ENCODE peak calls at places on chromosomes 11 and 22, in eight cellular contexts. D, K, H, C, E, V, U and A are unnamed samples.

GRCh38 chr11:91433284-91434010 is 791.2 kb upstream of the FAT3 start:
- DNase-seq in D (no peak), K (no peak), H (no peak), C (no peak), E (no peak), V (no peak), U (no peak), A (no peak)

GRCh38 chr11:131579932-131580387 is 209.5 kb downstream of the NTM start:
- DNase-seq in D (no peak), K (no peak), H (no peak), C (peak; percentile 93), E (no peak), V (peak; percentile 11), U (peak; percentile 24), A (no peak)

GRCh38 chr11:114280696-114281095 is 15.5 kb upstream of the NNMT start:
- DNase-seq in D (no peak), K (peak; percentile 67), H (peak; percentile 56), C (peak; percentile 96), E (peak; percentile 89), V (peak; percentile 92), U (peak; percentile 95), A (peak; percentile 58)

GRCh38 chr11:46252373-46252914 is 25.0 kb upstream of the CREB3L1 start:
- DNase-seq in D (no peak), K (no peak), H (no peak), C (no peak), E (no peak), V (peak; percentile 45), U (peak; percentile 74), A (no peak)

GRCh38 chr11:64971421-64972233 is at the start of gene MAJIN:
- DNase-seq in D (peak; percentile 66), K (peak; percentile 61), H (peak; percentile 55), C (peak; percentile 43), E (peak; percentile 95), V (peak; percentile 81), U (peak; percentile 89), A (peak; percentile 64)

GRCh38 chr11:43732225-43732624 is 51.7 kb downstream of the HSD17B12 start:
- DNase-seq in D (no peak), K (no peak), H (no peak), C (no peak), E (no peak), V (no peak), U (no peak), A (no peak)

GRCh38 chr22:45781941-45782340 is 110.3 kb downstream of the ATXN10 start:
- DNase-seq in D (peak; percentile 32), K (no peak), H (no peak), C (no peak), E (no peak), V (no peak), U (no peak), A (no peak)

GRCh38 chr11:116861539-116861938 is 24.1 kb upstream of the APOA1 start:
- DNase-seq in D (no peak), K (no peak), H (no peak), C (peak; percentile 58), E (no peak), V (peak; percentile 79), U (peak; percentile 57), A (no peak)

GRCh38 chr22:17706451-17706900 is 67.8 kb downstream of the BID start:
- DNase-seq in D (peak; percentile 84), K (peak; percentile 32), H (peak; percentile 68), C (peak; percentile 91), E (no peak), V (peak; percentile 94), U (peak; percentile 90), A (peak; percentile 69)

GRCh38 chr22:48104786-48105185 is 1342.3 kb downstream of the TBC1D22A start:
- DNase-seq in D (no peak), K (no peak), H (no peak), C (no peak), E (no peak), V (no peak), U (no peak), A (no peak)

GRCh38 chr11:134514354-134514951 is 102.4 kb upstream of the B3GAT1 start:
- DNase-seq in D (no peak), K (peak; percentile 3), H (no peak), C (no peak), E (peak; percentile 61), V (no peak), U (no peak), A (peak; percentile 54)

GRCh38 chr11:18230859-18231258 is 5.7 kb downstream of the SAA4 start:
- DNase-seq in D (no peak), K (no peak), H (no peak), C (no peak), E (no peak), V (no peak), U (no peak), A (no peak)

GRCh38 chr22:47018010-47018910 is 255.8 kb downstream of the TBC1D22A start:
- DNase-seq in D (no peak), K (no peak), H (no peak), C (no peak), E (no peak), V (no peak), U (no peak), A (peak; percentile 45)

GRCh38 chr11:117239295-117239694 is 6.8 kb downstream of the RNF214 start:
- DNase-seq in D (no peak), K (no peak), H (no peak), C (peak; percentile 93), E (no peak), V (peak; percentile 92), U (peak; percentile 91), A (no peak)

GRCh38 chr11:36264601-36265344 is 24.5 kb downstream of the COMMD9 start:
- DNase-seq in D (no peak), K (no peak), H (no peak), C (no peak), E (no peak), V (no peak), U (no peak), A (no peak)

DNA sequence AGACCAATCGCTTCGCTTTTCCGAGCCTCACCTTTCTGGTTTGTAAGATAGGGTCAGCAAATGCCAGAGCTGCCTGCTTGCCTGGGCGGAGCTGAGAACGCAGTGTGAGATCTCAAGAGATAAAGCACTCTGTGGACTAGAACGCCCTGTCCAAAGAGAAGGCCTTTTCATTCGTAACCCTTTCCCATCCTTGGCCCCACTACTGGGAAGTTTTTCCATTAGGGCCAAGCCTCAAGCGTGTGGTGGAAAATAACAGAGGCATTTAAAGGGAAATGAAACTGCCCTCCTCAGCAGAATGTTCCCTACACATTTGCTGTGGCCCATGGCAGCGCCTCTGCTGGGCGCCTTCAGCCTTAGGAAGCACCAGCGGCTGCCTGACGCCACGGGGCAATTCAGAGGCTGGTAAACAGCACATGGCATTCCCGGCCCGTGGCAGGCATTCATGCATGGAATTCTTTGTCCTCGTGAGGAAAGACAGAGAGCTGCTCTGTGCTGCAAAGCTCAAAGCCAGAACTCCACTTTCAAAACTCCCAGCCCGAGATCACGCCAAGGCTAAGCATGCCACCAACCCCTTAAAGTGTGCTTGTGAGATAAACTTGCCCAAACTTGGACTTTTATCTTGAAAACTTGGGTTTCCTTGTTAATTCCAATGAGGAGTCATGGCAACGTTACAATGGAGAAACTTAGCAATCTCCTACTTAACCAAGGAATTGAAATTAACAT is 38.1 kb downstream of the AHNAK start:
- DNase-seq in D (peak; percentile 92), K (peak; percentile 58), H (peak; percentile 84), C (peak; percentile 80), E (peak; percentile 93), V (peak; percentile 39), U (peak; percentile 49), A (peak; percentile 92)
- TF ChIP-seq CTCF in D (peak; percentile 57), K (peak; percentile 60), H (peak; percentile 40), C (peak; percentile 69), E (peak; percentile 46), V (peak; percentile 34), U (peak; percentile 48), A (peak; percentile 65)

GRCh38 chr11:102267602-102268001 is 49.7 kb upstream of the BIRC3 start:
- DNase-seq in D (peak; percentile 85), K (peak; percentile 39), H (peak; percentile 15), C (peak; percentile 61), E (no peak), V (peak; percentile 55), U (peak; percentile 49), A (no peak)
- H3K4me3 ChIP-seq in D (peak overlapping the region; percentile 73), K (peak overlapping the region; percentile 45), H (no peak overlapping the region), C (peak overlapping the region; percentile 72), E (no peak overlapping the region), V (no peak overlapping the region), U (no peak overlapping the region), A (peak overlapping the region; percentile 66)

GRCh38 chr22:39620924-39621690 is 50.6 kb downstream of the CACNA1I start:
- DNase-seq in D (no peak), K (no peak), H (no peak), C (no peak), E (peak; percentile 48), V (no peak), U (no peak), A (no peak)

GRCh38 chr22:39621826-39622225 is 51.3 kb downstream of the CACNA1I start:
- DNase-seq in D (no peak), K (no peak), H (no peak), C (no peak), E (no peak), V (no peak), U (no peak), A (no peak)

GRCh38 chr22:39623603-39624500 is 53.3 kb downstream of the CACNA1I start:
- DNase-seq in D (no peak), K (no peak), H (no peak), C (no peak), E (peak; percentile 57), V (no peak), U (no peak), A (no peak)

GRCh38 chr22:39624501-39624821 is 53.9 kb downstream of the CACNA1I start:
- DNase-seq in D (no peak), K (no peak), H (no peak), C (no peak), E (no peak), V (no peak), U (no peak), A (no peak)

GRCh38 chr22:39622881-39623367 is 52.4 kb downstream of the CACNA1I start:
- DNase-seq in D (no peak), K (no peak), H (no peak), C (peak; percentile 12), E (peak; percentile 75), V (peak; percentile 47), U (peak; percentile 58), A (no peak)
- TF ChIP-seq CTCF in D (peak; percentile 88), K (no peak), H (peak; percentile 39), C (peak; percentile 51), E (peak; percentile 50), V (peak; percentile 56), U (peak; percentile 60), A (peak; percentile 17)

GRCh38 chr11:67265633-67266423 is 445 bp upstream of the GRK2 start:
- DNase-seq in D (no peak), K (peak; percentile 67), H (peak; percentile 70), C (peak; percentile 43), E (peak; percentile 91), V (peak; percentile 62), U (peak; percentile 67), A (no peak)

GRCh38 chr11:67261942-67262681 is 4.2 kb upstream of the GRK2 start:
- DNase-seq in D (no peak), K (no peak), H (no peak), C (no peak), E (peak; percentile 65), V (no peak), U (no peak), A (peak; percentile 67)

GRCh38 chr11:67264886-67265632 is 1.2 kb upstream of the GRK2 start:
- DNase-seq in D (no peak), K (no peak), H (no peak), C (no peak), E (no peak), V (no peak), U (no peak), A (no peak)

GRCh38 chr11:67262731-67263675 is 3.3 kb upstream of the GRK2 start:
- DNase-seq in D (peak; percentile 64), K (peak; percentile 80), H (peak; percentile 75), C (peak; percentile 85), E (peak; percentile 92), V (peak; percentile 82), U (peak; percentile 84), A (peak; percentile 88)

GRCh38 chr11:67264260-67264659 is 2.0 kb upstream of the GRK2 start:
- DNase-seq in D (no peak), K (no peak), H (no peak), C (no peak), E (no peak), V (no peak), U (no peak), A (no peak)
- H3K4me3 ChIP-seq in D (no peak overlapping the region), K (no peak overlapping the region), H (no peak overlapping the region), C (no peak overlapping the region), E (no peak overlapping the region), V (no peak overlapping the region), U (no peak overlapping the region), A (no peak overlapping the region)